ENCODE peak calls at places on chromosomes 16 and 17, in eight cellular contexts. X is sciatic nerve, M is tibial artery, I is lung, A is SW 1271, L is EL, T is cardiac fibroblast, H is left ventricle myocardium inferior. U is an unnamed sample.

GRCh38 chr17:50659220-50659619 is 24.5 kb downstream of the ABCC3 start:
- DNase-seq in H (no peak), X (no peak), T (no peak), L (no peak), A (no peak), I (no peak), M (no peak), U (no peak)

GRCh38 chr17:83107656-83108048 is 28.2 kb downstream of the METRNL start:
- DNase-seq in L (no peak), I (no peak), X (no peak), A (no peak), H (no peak), M (no peak), T (no peak), U (no peak)

GRCh38 chr16:71610936-71611871 is 14.8 kb upstream of the MARVELD3 start:
- DNase-seq in T (peak), M (peak), L (peak), I (peak), A (no peak), H (peak), X (peak), U (no peak)

GRCh38 chr16:29738514-29738913 is 7.3 kb downstream of the C16orf54 start:
- DNase-seq in A (no peak), I (no peak), M (no peak), T (no peak), H (no peak), L (no peak), X (no peak), U (no peak)

GRCh38 chr17:81003711-81004335 is 12.2 kb downstream of the CHMP6 start:
- DNase-seq in H (no peak), X (no peak), T (no peak), M (no peak), A (no peak), I (no peak), L (no peak), U (no peak)

GRCh38 chr17:372157-373152 is 19.8 kb upstream of the RPH3AL start:
- DNase-seq in A (no peak), H (no peak), L (no peak), X (no peak), T (no peak), I (no peak), M (no peak), U (peak)

GRCh38 chr16:73025506-73026131 is 22.3 kb downstream of the ZFHX3 start:
- DNase-seq in H (no peak), M (no peak), X (peak), T (peak), L (no peak), A (no peak), I (no peak), U (no peak)

GRCh38 chr17:72878975-72879660 is 213.4 kb downstream of the SLC39A11 start:
- DNase-seq in X (no peak), T (no peak), L (no peak), I (no peak), A (no peak), H (no peak), M (no peak), U (no peak)

GRCh38 chr17:48179071-48179945 is 71.7 kb downstream of the SNX11 start:
- DNase-seq in A (no peak), L (peak), T (no peak), M (no peak), H (no peak), I (no peak), X (no peak), U (no peak)

GRCh38 chr16:58269526-58269925 is 25.3 kb downstream of the PRSS54 start:
- DNase-seq in M (no peak), I (no peak), X (no peak), L (no peak), A (no peak), H (no peak), T (no peak), U (no peak)

GRCh38 chr17:9324864-9325263 is 250.8 kb downstream of the STX8 start:
- DNase-seq in I (no peak), L (no peak), T (peak), A (no peak), X (no peak), H (no peak), M (no peak), U (no peak)

GRCh38 chr17:8142887-8143580 is 9.2 kb downstream of the PER1 start:
- DNase-seq in M (no peak), A (no peak), T (no peak), L (no peak), H (no peak), X (no peak), I (no peak), U (no peak)

GRCh38 chr16:57903656-57904055 is 67.3 kb downstream of the CNGB1 start:
- DNase-seq in H (no peak), X (no peak), L (no peak), M (no peak), I (no peak), T (no peak), A (no peak), U (no peak)

GRCh38 chr17:50630524-50631194 is 4.0 kb upstream of the ABCC3 start:
- DNase-seq in I (peak), L (peak), T (no peak), M (no peak), H (no peak), A (no peak), X (no peak), U (no peak)

GRCh38 chr17:7587831-7588230 is 2.1 kb downstream of the SOX15 start:
- DNase-seq in A (no peak), M (no peak), L (peak), X (no peak), I (no peak), T (no peak), H (no peak), U (peak)

GRCh38 chr17:71793550-71793949 is 327.3 kb upstream of the SOX9 start:
- DNase-seq in X (no peak), I (no peak), T (no peak), M (no peak), A (no peak), L (peak), H (no peak), U (no peak)

GRCh38 chr16:50696126-50696525 is 2.7 kb downstream of the NOD2 start:
- DNase-seq in L (no peak), X (no peak), A (no peak), H (no peak), I (no peak), M (no peak), T (no peak), U (no peak)

GRCh38 chr17:6704472-6705052 is 8.6 kb downstream of the SLC13A5 start:
- DNase-seq in T (no peak), A (no peak), L (no peak), H (no peak), X (no peak), M (no peak), I (no peak), U (no peak)

GRCh38 chr16:50467943-50468748 is 80.0 kb upstream of the NKD1 start:
- DNase-seq in L (no peak), H (no peak), X (no peak), A (no peak), T (no peak), M (no peak), I (no peak), U (peak)

GRCh38 chr17:17484451-17484899 is 7.7 kb downstream of the MED9 start:
- DNase-seq in I (no peak), M (no peak), T (peak), H (no peak), A (no peak), X (no peak), L (peak), U (no peak)

GRCh38 chr17:59512844-59513383 is 52.5 kb upstream of the DHX40 start:
- DNase-seq in I (no peak), X (no peak), H (no peak), M (no peak), T (no peak), A (no peak), L (no peak), U (no peak)

GRCh38 chr16:57781349-57781740 is 20.9 kb downstream of the KIFC3 start:
- DNase-seq in M (no peak), I (no peak), T (no peak), L (no peak), A (no peak), X (no peak), H (no peak), U (no peak)

GRCh38 chr16:12626411-12626810 is 177.3 kb downstream of the CPPED1 start:
- DNase-seq in X (no peak), T (no peak), H (no peak), I (no peak), L (no peak), A (no peak), M (no peak), U (no peak)

GRCh38 chr17:17792551-17793377 is 44.0 kb downstream of the SREBF1 start:
- DNase-seq in X (no peak), I (no peak), M (no peak), A (no peak), L (no peak), T (peak), H (no peak), U (no peak)